ENCODE peak calls at places on chromosome 15, in five cellular contexts. Q is A549, E is IMR-90, Z is GM12878, O is SK-N-SH. Y is an unnamed sample.

GRCh38 chr15:52252781-52253180 is 42.8 kb downstream of the MYO5C start:
- DNase-seq in Q (peak), E (peak), Z (no peak), O (no peak), Y (no peak)

GRCh38 chr15:41926184-41927056 is 32.6 kb upstream of the SPTBN5 start:
- DNase-seq in Q (no peak), E (no peak), Z (no peak), O (no peak), Y (no peak)

GRCh38 chr15:67054676-67055075 is 10.7 kb upstream of the SMAD3 start:
- DNase-seq in Q (no peak), E (no peak), Z (no peak), O (no peak), Y (no peak)

GRCh38 chr15:93359780-93360161 is 270.8 kb upstream of the RGMA start:
- DNase-seq in Q (no peak), E (no peak), Z (no peak), O (no peak), Y (no peak)

GRCh38 chr15:60591491-60592385 is 112.8 kb upstream of the ICE2 start:
- DNase-seq in Q (peak), E (no peak), Z (no peak), O (peak), Y (no peak)

GRCh38 chr15:64004582-64004981 is 41.7 kb downstream of the DAPK2 start:
- DNase-seq in Q (peak), E (no peak), Z (no peak), O (no peak), Y (peak)

GRCh38 chr15:67809866-67810265 is 15.4 kb upstream of the SKOR1 start:
- DNase-seq in Q (no peak), E (no peak), Z (no peak), O (no peak), Y (no peak)

GRCh38 chr15:81133782-81134461 is at the start of gene CFAP161:
- DNase-seq in Q (peak), E (peak), Z (no peak), O (peak), Y (peak)

GRCh38 chr15:38668433-38669159 is 104.0 kb upstream of the RASGRP1 start:
- DNase-seq in Q (no peak), E (no peak), Z (no peak), O (no peak), Y (no peak)

GRCh38 chr15:58490405-58491150 is 58.8 kb downstream of the LIPC start:
- DNase-seq in Q (no peak), E (no peak), Z (no peak), O (no peak), Y (no peak)

GRCh38 chr15:25789206-25789605 is 73.9 kb downstream of the ATP10A start:
- DNase-seq in Q (no peak), E (peak), Z (no peak), O (no peak), Y (no peak)

GRCh38 chr15:71997691-71998090 is 120.3 kb downstream of the MYO9A start:
- DNase-seq in Q (no peak), E (no peak), Z (no peak), O (no peak), Y (no peak)

GRCh38 chr15:70569139-70569717 is 194.1 kb downstream of the UACA start:
- DNase-seq in Q (peak), E (peak), Z (no peak), O (peak), Y (peak)

GRCh38 chr15:67116742-67117141 is 51.3 kb downstream of the SMAD3 start:
- DNase-seq in Q (peak), E (peak), Z (no peak), O (no peak), Y (no peak)

GRCh38 chr15:70936326-70936725 is 43.7 kb downstream of the LRRC49 start:
- DNase-seq in Q (no peak), E (peak), Z (no peak), O (peak), Y (no peak)

GRCh38 chr15:79164043-79164442 is 73.5 kb upstream of the RASGRF1 start:
- DNase-seq in Q (no peak), E (no peak), Z (no peak), O (no peak), Y (no peak)

GRCh38 chr15:100919481-100920405 is 586 bp downstream of the LRRK1 start:
- DNase-seq in Q (peak), E (peak), Z (no peak), O (peak), Y (peak)

GRCh38 chr15:77402740-77403379 is 17.0 kb downstream of the PEAK1 start:
- DNase-seq in Q (no peak), E (peak), Z (no peak), O (no peak), Y (no peak)

GRCh38 chr15:27222479-27222878 is 251.5 kb downstream of the GABRG3 start:
- DNase-seq in Q (peak), E (no peak), Z (no peak), O (no peak), Y (no peak)

GRCh38 chr15:72907733-72908132 is 124.2 kb upstream of the ADPGK start:
- DNase-seq in Q (no peak), E (no peak), Z (no peak), O (peak), Y (peak)

GRCh38 chr15:31598620-31599019 is 272.0 kb downstream of the KLF13 start:
- DNase-seq in Q (no peak), E (peak), Z (no peak), O (no peak), Y (no peak)

GRCh38 chr15:60343221-60343970 is 54.4 kb downstream of the ANXA2 start:
- DNase-seq in Q (no peak), E (no peak), Z (no peak), O (no peak), Y (no peak)

GRCh38 chr15:59191855-59192237 is 14.8 kb upstream of the LDHAL6B start:
- DNase-seq in Q (peak), E (peak), Z (no peak), O (no peak), Y (no peak)

GRCh38 chr15:41022487-41023090 is 69.3 kb downstream of the CHAC1 start:
- DNase-seq in Q (peak), E (peak), Z (peak), O (peak), Y (peak)

GRCh38 chr15:50549326-50549725 is 2.9 kb upstream of the USP50 start:
- DNase-seq in Q (no peak), E (no peak), Z (no peak), O (no peak), Y (no peak)
- TF ChIP-seq RCOR1 in Q (no peak), E (no peak), Z (no peak), O (no peak), Y (no peak)

GRCh38 chr15:73996939-73997338 is 2.4 kb downstream of the PML start:
- DNase-seq in Q (no peak), E (no peak), Z (no peak), O (no peak), Y (no peak)
- TF ChIP-seq RCOR1 in Q (no peak), E (no peak), Z (no peak), O (no peak), Y (no peak)

DNA sequence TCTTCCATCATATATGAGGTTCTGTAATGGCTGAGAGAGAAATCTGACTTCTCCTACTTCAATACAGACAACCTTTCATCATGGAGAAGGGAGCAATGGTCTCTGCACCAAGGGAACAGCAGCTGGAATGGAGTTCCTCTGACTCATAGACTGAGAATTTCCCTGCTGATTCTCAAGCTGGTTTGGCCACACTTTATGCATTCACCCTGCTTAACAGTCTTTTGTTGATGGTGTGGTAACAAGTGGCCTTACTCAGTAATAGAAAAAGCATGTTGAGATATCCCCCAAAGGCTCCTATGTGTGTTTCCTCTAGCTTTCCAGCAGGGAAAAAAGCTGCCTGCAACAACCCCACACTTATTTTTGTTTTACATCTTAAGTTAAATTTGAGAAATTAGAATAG is 138.1 kb downstream of the GREM1 start:
- DNase-seq in Q (peak), E (peak), Z (no peak), O (no peak), Y (no peak)
- TF ChIP-seq RCOR1 in Q (no peak), E (peak), Z (no peak), O (no peak), Y (no peak)

GRCh38 chr15:65245096-65245849 is 34.0 kb upstream of the CILP start:
- DNase-seq in Q (no peak), E (peak), Z (no peak), O (no peak), Y (no peak)
- TF ChIP-seq RCOR1 in Q (no peak), E (no peak), Z (no peak), O (no peak), Y (no peak)

GRCh38 chr15:48389701-48390143 is 58.5 kb downstream of the DUT start:
- DNase-seq in Q (no peak), E (peak), Z (no peak), O (no peak), Y (no peak)

GRCh38 chr15:48393650-48394049 is 62.4 kb downstream of the DUT start:
- DNase-seq in Q (no peak), E (peak), Z (no peak), O (no peak), Y (no peak)

GRCh38 chr15:48391950-48392349 is 60.7 kb downstream of the DUT start:
- DNase-seq in Q (no peak), E (no peak), Z (no peak), O (no peak), Y (no peak)

GRCh38 chr15:48394172-48394571 is 62.9 kb downstream of the DUT start:
- DNase-seq in Q (no peak), E (no peak), Z (no peak), O (no peak), Y (no peak)

GRCh38 chr15:48392356-48392755 is 61.1 kb downstream of the DUT start:
- DNase-seq in Q (no peak), E (no peak), Z (no peak), O (no peak), Y (no peak)
- TF ChIP-seq RCOR1 in Q (no peak), E (no peak), Z (no peak), O (no peak), Y (no peak)

DNA sequence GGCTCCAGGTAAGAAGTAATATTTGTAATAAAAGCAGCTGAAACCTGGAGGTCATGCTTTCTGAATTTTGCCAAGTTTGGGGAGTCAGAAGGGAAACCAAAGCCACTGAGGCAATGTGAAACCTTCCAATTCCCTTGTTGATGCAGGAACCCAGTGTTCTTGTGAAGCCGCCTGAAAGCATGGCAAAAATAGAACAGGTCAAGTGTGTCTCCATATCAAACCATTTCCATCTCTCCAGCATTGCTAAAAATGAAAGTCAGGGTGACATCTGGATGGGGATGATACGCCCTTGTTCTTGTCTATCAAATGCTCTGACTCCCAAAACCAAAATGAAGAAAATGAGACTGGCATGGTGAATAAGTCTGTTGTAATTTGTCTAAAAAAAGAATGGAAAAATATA is 362.5 kb downstream of the VPS13C start:
- DNase-seq in Q (no peak), E (no peak), Z (no peak), O (no peak), Y (no peak)
- TF ChIP-seq RCOR1 in Q (no peak), E (no peak), Z (no peak), O (no peak), Y (no peak)